ENCODE peak calls at places on chromosomes 4 and X, in seven cellular contexts. W, I, A, Y, G, D and H are unnamed samples.

GRCh38 chr4:107901213-107901934 is 30.0 kb upstream of the CYP2U1 start:
- DNase-seq in W (no peak), I (no peak), A (no peak), Y (no peak), G (no peak), D (no peak), H (no peak)

GRCh38 chr4:3486556-3487270 is 23.6 kb downstream of the DOK7 start:
- DNase-seq in W (no peak), I (no peak), A (no peak), Y (no peak), G (no peak), D (no peak), H (no peak)

GRCh38 chr4:184534511-184535391 is 60.4 kb upstream of the IRF2 start:
- DNase-seq in W (no peak), I (no peak), A (no peak), Y (peak; percentile 88), G (no peak), D (no peak), H (no peak)

GRCh38 chrX:115560978-115561604 is at the start of gene PLS3:
- DNase-seq in W (peak; percentile 92), I (peak; percentile 60), A (no peak), Y (peak; percentile 88), G (peak; percentile 77), D (no peak), H (no peak)

GRCh38 chr4:107647591-107647990 is 72.4 kb downstream of the PAPSS1 start:
- DNase-seq in W (no peak), I (no peak), A (no peak), Y (no peak), G (no peak), D (no peak), H (peak; percentile 98)

GRCh38 chr4:90474484-90474883 is 347.3 kb downstream of the CCSER1 start:
- DNase-seq in W (no peak), I (no peak), A (no peak), Y (no peak), G (no peak), D (no peak), H (no peak)

GRCh38 chr4:181761130-181761529 is 482.1 kb upstream of the TENM3 start:
- DNase-seq in W (no peak), I (no peak), A (no peak), Y (peak; percentile 24), G (no peak), D (no peak), H (no peak)

GRCh38 chrX:42094208-42094607 is 170.9 kb upstream of the CASK start:
- DNase-seq in W (no peak), I (no peak), A (no peak), Y (peak; percentile 70), G (no peak), D (no peak), H (no peak)

GRCh38 chr4:56197387-56197786 is 189.9 kb downstream of the AASDH start:
- DNase-seq in W (no peak), I (no peak), A (no peak), Y (peak; percentile 15), G (peak; percentile 19), D (no peak), H (no peak)

GRCh38 chrX:150897371-150898319 is 823 bp downstream of the CD99L2 start:
- DNase-seq in W (no peak), I (peak; percentile 19), A (peak; percentile 1), Y (peak; percentile 40), G (no peak), D (peak; percentile 15), H (no peak)

GRCh38 chrX:103396186-103396585 is 19.8 kb downstream of the BEX3 start:
- DNase-seq in W (no peak), I (no peak), A (no peak), Y (no peak), G (peak; percentile 13), D (no peak), H (no peak)

GRCh38 chr4:84403656-84404055 is 95.4 kb downstream of the NKX6-1 start:
- DNase-seq in W (no peak), I (no peak), A (no peak), Y (no peak), G (peak; percentile 76), D (no peak), H (no peak)

GRCh38 chrX:85573801-85574200 is 194.3 kb upstream of the POF1B start:
- DNase-seq in W (no peak), I (no peak), A (no peak), Y (no peak), G (no peak), D (no peak), H (no peak)